ENCODE peak calls at places on chromosomes 2 and 18, in eight cellular contexts. N, T, Q, L, O, P, V and E are unnamed samples.

GRCh38 chr2:206083602-206084467 is 2.1 kb downstream of the INO80D start:
- DNase-seq in N (no peak), T (no peak), Q (peak), L (peak), O (peak), P (no peak), V (no peak), E (no peak)

GRCh38 chr2:231605607-231606091 is 13.0 kb downstream of the TEX44 start:
- DNase-seq in N (no peak), T (no peak), Q (no peak), L (no peak), O (no peak), P (no peak), V (no peak), E (no peak)

GRCh38 chr2:230327418-230328154 is 593 bp downstream of the SP140L start:
- DNase-seq in N (no peak), T (no peak), Q (no peak), L (no peak), O (no peak), P (no peak), V (no peak), E (no peak)

GRCh38 chr18:7608798-7609197 is 41.7 kb downstream of the PTPRM start:
- DNase-seq in N (no peak), T (no peak), Q (no peak), L (peak), O (no peak), P (peak), V (no peak), E (no peak)

GRCh38 chr18:65988972-65989371 is 238.2 kb downstream of the CDH7 start:
- DNase-seq in N (no peak), T (no peak), Q (no peak), L (no peak), O (no peak), P (no peak), V (no peak), E (no peak)

GRCh38 chr2:217360781-217361485 is 501.1 kb upstream of the TNP1 start:
- DNase-seq in N (no peak), T (no peak), Q (peak), L (peak), O (no peak), P (peak), V (peak), E (peak)

GRCh38 chr2:25685741-25686140 is 12.4 kb upstream of the DTNB start:
- DNase-seq in N (no peak), T (no peak), Q (no peak), L (no peak), O (no peak), P (no peak), V (no peak), E (no peak)

GRCh38 chr2:236363878-236364277 is 99.7 kb upstream of the ASB18 start:
- DNase-seq in N (peak), T (no peak), Q (no peak), L (no peak), O (no peak), P (no peak), V (no peak), E (no peak)

GRCh38 chr2:49288902-49289680 is 134.8 kb upstream of the FSHR start:
- DNase-seq in N (peak), T (no peak), Q (no peak), L (no peak), O (no peak), P (no peak), V (no peak), E (no peak)

GRCh38 chr18:59446012-59446411 is 86.9 kb upstream of the LMAN1 start:
- DNase-seq in N (no peak), T (no peak), Q (no peak), L (peak), O (peak), P (peak), V (no peak), E (no peak)

GRCh38 chr2:237860273-237860935 is 981 bp downstream of the RAMP1 start:
- DNase-seq in N (no peak), T (no peak), Q (no peak), L (no peak), O (no peak), P (no peak), V (no peak), E (no peak)

GRCh38 chr18:4961121-4961909 is 235.7 kb downstream of the AKAIN1 start:
- DNase-seq in N (no peak), T (no peak), Q (no peak), L (no peak), O (no peak), P (no peak), V (no peak), E (no peak)

GRCh38 chr2:158990397-158991209 is 22.2 kb downstream of the TANC1 start:
- DNase-seq in N (no peak), T (no peak), Q (no peak), L (peak), O (no peak), P (peak), V (no peak), E (peak)

GRCh38 chr2:42336361-42336965 is 24.6 kb downstream of the COX7A2L start:
- DNase-seq in N (no peak), T (no peak), Q (no peak), L (no peak), O (no peak), P (no peak), V (no peak), E (no peak)